ENCODE peak calls at places on chromosome 1, in ten cellular contexts. O is SK-N-SH; W is WTC11; U is psoas muscle; S is HFF-Myc; Z is GM20000; I is Peyer's patch; K is H9; D is CD8-positive, alpha-beta T cell; P is adrenal gland. E is an unnamed sample.

GRCh38 chr1:12562955-12563576 is 54.9 kb downstream of the DHRS3 start:
- DNase-seq in O (no peak), W (no peak), U (peak; percentile 23), S (no peak), Z (no peak), I (no peak), K (no peak), D (no peak), P (no peak), E (no peak)

GRCh38 chr1:203627819-203628184 is 1.2 kb downstream of the ATP2B4 start:
- DNase-seq in O (no peak), W (peak; percentile 16), U (no peak), S (no peak), Z (peak; percentile 27), I (peak; percentile 64), K (no peak), D (peak; percentile 13), P (peak; percentile 56), E (no peak)

GRCh38 chr1:3609769-3610157 is 1.5 kb downstream of the MEGF6 start:
- DNase-seq in O (no peak), W (no peak), U (no peak), S (no peak), Z (no peak), I (no peak), K (no peak), D (no peak), P (no peak), E (no peak)

GRCh38 chr1:181469829-181470228 is 13.5 kb upstream of the CACNA1E start:
- DNase-seq in O (no peak), W (no peak), U (no peak), S (no peak), Z (no peak), I (no peak), K (no peak), D (no peak), P (peak; percentile 72), E (no peak)

GRCh38 chr1:87398644-87399043 is 70.0 kb downstream of the LMO4 start:
- DNase-seq in O (no peak), W (no peak), U (no peak), S (no peak), Z (no peak), I (no peak), K (no peak), D (no peak), P (no peak), E (no peak)

GRCh38 chr1:222732216-222733159 is 4.5 kb upstream of the FAM177B start:
- DNase-seq in O (no peak), W (no peak), U (no peak), S (no peak), Z (peak; percentile 61), I (no peak), K (no peak), D (no peak), P (no peak), E (no peak)

GRCh38 chr1:51170342-51170741 is 65.7 kb upstream of the RNF11 start:
- DNase-seq in O (no peak), W (no peak), U (no peak), S (no peak), Z (no peak), I (no peak), K (no peak), D (no peak), P (no peak), E (no peak)

GRCh38 chr1:207085887-207086286 is 2.8 kb upstream of the C4BPB start:
- DNase-seq in O (no peak), W (no peak), U (no peak), S (no peak), Z (no peak), I (no peak), K (no peak), D (no peak), P (no peak), E (no peak)

GRCh38 chr1:208541225-208541855 is 297.2 kb upstream of the PLXNA2 start:
- DNase-seq in O (no peak), W (no peak), U (no peak), S (no peak), Z (no peak), I (no peak), K (no peak), D (no peak), P (no peak), E (peak; percentile 62)

GRCh38 chr1:212281589-212281988 is 3.6 kb upstream of the PPP2R5A start:
- DNase-seq in O (no peak), W (no peak), U (no peak), S (no peak), Z (no peak), I (no peak), K (no peak), D (no peak), P (no peak), E (no peak)

GRCh38 chr1:227268943-227269342 is 49.3 kb downstream of the CDC42BPA start:
- DNase-seq in O (no peak), W (no peak), U (no peak), S (no peak), Z (no peak), I (no peak), K (no peak), D (no peak), P (no peak), E (no peak)

GRCh38 chr1:67791686-67792475 is 41.4 kb downstream of the GNG12 start:
- DNase-seq in O (no peak), W (no peak), U (no peak), S (peak; percentile 70), Z (no peak), I (no peak), K (no peak), D (no peak), P (peak; percentile 47), E (no peak)

GRCh38 chr1:1033731-1034437 is 14.0 kb downstream of the AGRN start:
- DNase-seq in O (peak; percentile 72), W (peak; percentile 59), U (no peak), S (no peak), Z (no peak), I (no peak), K (no peak), D (no peak), P (no peak), E (no peak)

GRCh38 chr1:217910791-217911320 is 279.7 kb downstream of the SPATA17 start:
- DNase-seq in O (no peak), W (no peak), U (no peak), S (no peak), Z (no peak), I (no peak), K (no peak), D (no peak), P (no peak), E (no peak)

GRCh38 chr1:18640228-18641004 is 9.8 kb downstream of the PAX7 start:
- DNase-seq in O (peak; percentile 49), W (peak; percentile 60), U (no peak), S (no peak), Z (peak; percentile 41), I (no peak), K (peak; percentile 64), D (no peak), P (no peak), E (no peak)

GRCh38 chr1:175338447-175339135 is 146.0 kb upstream of the KIAA0040 start:
- DNase-seq in O (peak; percentile 41), W (peak; percentile 85), U (no peak), S (no peak), Z (peak; percentile 36), I (no peak), K (peak; percentile 85), D (peak; percentile 55), P (peak; percentile 26), E (no peak)
- TF ChIP-seq CTCF in O (no peak), W (peak; percentile 84), U (peak; percentile 14), S (peak; percentile 42), Z (peak; percentile 54), I (peak; percentile 51), K (peak; percentile 76), D (peak; percentile 58), P (peak; percentile 18), E (no peak)

DNA sequence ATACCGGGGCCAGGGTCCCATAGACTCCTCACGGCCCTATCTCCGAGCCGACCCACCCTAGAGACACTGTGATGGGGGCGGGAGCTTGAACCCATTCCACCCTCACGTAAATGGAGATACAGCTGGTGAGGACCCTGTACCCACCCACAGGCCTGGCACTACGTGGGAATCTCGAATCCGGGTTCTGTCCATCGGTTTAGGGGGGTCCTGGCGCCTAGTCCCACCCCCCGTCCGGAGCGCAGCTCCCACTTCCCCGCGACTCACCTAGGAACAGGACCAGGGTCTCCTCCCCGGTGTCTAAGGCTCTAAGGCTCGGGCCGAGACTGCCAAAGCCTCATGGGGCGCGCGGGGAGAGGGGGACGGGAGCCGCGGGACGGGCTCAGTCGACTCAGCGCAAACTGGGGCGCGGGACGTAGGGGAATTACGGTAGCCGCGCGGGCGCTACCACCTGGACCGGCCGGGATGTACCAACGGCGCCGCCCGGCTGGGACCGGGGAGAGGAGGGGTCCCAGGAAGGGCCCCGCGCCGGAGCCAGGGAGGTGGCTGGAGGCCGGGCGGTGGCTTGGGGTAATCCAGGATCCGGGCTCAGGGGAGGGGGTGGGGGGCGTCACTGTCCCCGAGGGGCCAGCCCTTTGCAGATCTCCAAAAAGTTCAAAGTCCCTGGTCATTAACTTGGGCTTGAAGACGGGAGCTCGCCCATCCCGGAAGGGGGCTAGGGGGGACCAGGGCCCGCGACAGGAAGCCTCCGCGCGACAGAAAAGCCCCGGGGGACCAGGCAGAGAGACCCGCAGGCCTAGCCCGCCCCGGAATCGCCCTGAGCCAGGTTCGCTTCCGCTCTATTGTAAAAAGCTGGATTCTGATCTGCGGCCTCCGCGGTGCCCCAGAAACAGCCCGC is 1.0 kb downstream of the PLEKHG5 start:
- DNase-seq in O (peak; percentile 89), W (peak; percentile 86), U (no peak), S (peak; percentile 39), Z (peak; percentile 80), I (peak; percentile 86), K (peak; percentile 88), D (peak; percentile 49), P (peak; percentile 75), E (peak; percentile 90)
- TF ChIP-seq CTCF in O (peak; percentile 2), W (peak; percentile 9), U (no peak), S (no peak), Z (no peak), I (no peak), K (peak; percentile 49), D (peak; percentile 66), P (peak; percentile 17), E (peak; percentile 25)

DNA sequence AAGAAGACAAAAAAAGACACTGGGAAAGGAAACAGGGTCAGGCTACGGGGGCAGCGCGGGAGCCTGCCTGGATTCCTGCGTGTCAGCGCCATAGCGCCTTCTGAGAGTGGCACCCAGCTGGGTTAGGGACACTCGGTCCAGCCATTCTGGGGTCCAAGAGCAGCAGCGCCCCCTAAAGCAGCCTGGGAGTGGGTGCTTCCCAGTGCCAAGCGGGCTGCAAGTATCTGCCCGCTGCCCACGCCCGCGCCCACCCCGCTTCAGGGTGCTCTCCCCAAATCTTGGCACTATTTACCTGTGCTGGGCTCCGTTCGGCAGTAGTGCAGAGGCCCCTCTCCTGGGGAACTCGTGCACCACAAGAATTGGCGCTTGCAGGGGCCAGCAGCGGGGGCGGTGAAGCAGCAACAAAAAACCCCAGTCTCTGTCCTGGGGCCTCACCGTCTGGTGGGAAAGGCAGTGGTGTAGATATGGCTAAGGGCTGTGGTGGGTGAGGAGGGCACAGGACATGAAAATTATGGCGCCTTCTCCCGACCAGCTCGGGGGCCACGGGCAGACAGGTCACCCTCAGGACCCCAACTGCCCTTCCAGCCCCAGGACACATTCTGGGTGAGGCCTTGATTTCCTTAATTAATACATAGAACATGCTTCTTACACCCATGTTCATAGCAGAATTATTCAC is 24.1 kb upstream of the LBR start:
- DNase-seq in O (no peak), W (no peak), U (no peak), S (no peak), Z (no peak), I (no peak), K (no peak), D (no peak), P (no peak), E (no peak)
- TF ChIP-seq CTCF in O (no peak), W (no peak), U (no peak), S (no peak), Z (no peak), I (no peak), K (peak; percentile 53), D (no peak), P (no peak), E (no peak)

GRCh38 chr1:26862781-26863676 is at the start of gene SFN:
- DNase-seq in O (no peak), W (peak; percentile 89), U (no peak), S (no peak), Z (peak; percentile 51), I (peak; percentile 94), K (peak; percentile 96), D (peak; percentile 48), P (no peak), E (no peak)
- TF ChIP-seq CTCF in O (peak; percentile 41), W (peak; percentile 52), U (peak; percentile 7), S (peak; percentile 46), Z (peak; percentile 30), I (no peak), K (peak; percentile 79), D (no peak), P (no peak), E (peak; percentile 18)

E was measured in osteocyte.